ENCODE peak calls at places on chromosomes 5 and 9, in six cellular contexts. E is upper lobe of left lung, W is K562, M is sigmoid colon, L is thyroid gland, T is cardiac muscle cell. F is an unnamed sample.

GRCh38 chr5:180111273-180111695 is 39.7 kb upstream of the RNF130 start:
- DNase-seq in E (no peak), T (no peak), M (peak; percentile 37), W (no peak), L (no peak), F (no peak)

GRCh38 chr5:131322926-131323325 is 59.1 kb downstream of the CDC42SE2 start:
- DNase-seq in L (no peak), T (no peak), E (no peak), W (no peak), M (no peak), F (no peak)

GRCh38 chr5:72485366-72486052 is 21.7 kb downstream of the ZNF366 start:
- DNase-seq in L (no peak), T (no peak), M (no peak), E (no peak), W (no peak), F (no peak)

GRCh38 chr9:110110154-110110553 is 97.8 kb downstream of the C9orf152 start:
- DNase-seq in T (no peak), W (no peak), L (no peak), E (no peak), M (no peak), F (no peak)

GRCh38 chr5:170880084-170880483 is 18.3 kb downstream of the RANBP17 start:
- DNase-seq in T (no peak), M (no peak), W (no peak), E (no peak), L (no peak), F (no peak)

GRCh38 chr9:128554155-128554862 is 1.9 kb downstream of the SPTAN1 start:
- DNase-seq in W (peak; percentile 54), M (peak; percentile 87), E (no peak), T (peak; percentile 85), L (peak; percentile 80), F (peak; percentile 45)

GRCh38 chr5:45507174-45507573 is 189.0 kb downstream of the HCN1 start:
- DNase-seq in E (no peak), W (no peak), L (no peak), M (no peak), T (peak; percentile 36), F (peak; percentile 8)

GRCh38 chr5:10421841-10422691 is 19.6 kb upstream of the ROPN1L start:
- DNase-seq in T (no peak), L (no peak), M (no peak), W (no peak), E (no peak), F (no peak)

GRCh38 chr5:155147222-155147621 is 133.7 kb downstream of the KIF4B start:
- DNase-seq in E (no peak), L (no peak), W (no peak), T (no peak), M (no peak), F (no peak)

GRCh38 chr5:171630047-171630669 is 155.5 kb upstream of the SMIM23 start:
- DNase-seq in T (peak; percentile 86), E (peak; percentile 86), M (peak; percentile 59), L (peak; percentile 57), W (peak; percentile 61), F (peak; percentile 73)

GRCh38 chr5:113294341-113295110 is 140.3 kb downstream of the TSSK1B start:
- DNase-seq in W (peak; percentile 41), M (peak; percentile 96), L (peak; percentile 88), T (peak; percentile 93), E (peak; percentile 91), F (peak; percentile 83)

GRCh38 chr5:170120576-170120975 is 14.9 kb downstream of the FOXI1 start:
- DNase-seq in E (no peak), L (no peak), M (no peak), W (no peak), T (no peak), F (no peak)

GRCh38 chr5:153523196-153523595 is 32.7 kb downstream of the GRIA1 start:
- DNase-seq in T (no peak), E (no peak), L (no peak), M (no peak), W (no peak), F (no peak)

DNA sequence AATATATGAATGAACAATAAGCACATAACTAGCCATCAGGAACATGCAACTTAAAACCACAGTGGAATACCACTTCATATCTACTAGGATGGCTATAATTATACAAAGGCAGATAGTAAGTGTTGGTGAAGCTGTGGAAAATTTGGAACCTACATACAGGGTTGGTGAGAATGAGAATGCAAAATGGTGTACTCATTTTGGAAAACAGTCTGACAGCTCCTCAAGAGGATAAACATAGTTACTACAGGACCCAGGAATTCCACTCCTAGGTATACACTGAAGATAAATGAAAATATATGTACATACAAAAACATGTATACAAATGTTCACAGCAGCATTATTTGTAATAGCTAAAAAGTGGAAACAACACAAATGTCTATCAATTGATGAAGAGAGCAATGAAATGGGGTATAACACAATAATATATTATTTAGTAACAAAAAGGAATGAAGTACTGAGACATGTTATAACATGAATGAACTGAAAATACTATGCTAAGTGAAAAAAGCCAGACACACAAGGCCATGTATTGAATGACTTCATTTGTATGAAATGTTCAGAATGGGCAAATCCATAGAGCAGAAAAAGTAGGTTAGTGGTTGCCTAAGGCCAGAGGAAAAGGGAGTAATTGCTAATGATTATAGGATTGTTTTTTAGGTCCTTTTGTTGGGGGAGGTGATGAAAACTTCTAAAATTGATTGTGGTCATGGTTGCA is 31.2 kb upstream of the CDK5RAP2 start:
- DNase-seq in T (no peak), L (no peak), M (no peak), W (peak; percentile 23), E (no peak), F (no peak)
- TF ChIP-seq CTCF in T (peak; percentile 23), L (no peak), M (no peak), W (peak; percentile 57), E (no peak), F (peak; percentile 55)

GRCh38 chr5:148912714-148913398 is 86.4 kb downstream of the ADRB2 start:
- DNase-seq in W (no peak), E (no peak), M (no peak), L (peak; percentile 39), T (no peak), F (no peak)
- TF ChIP-seq CTCF in W (peak; percentile 27), E (peak; percentile 30), M (no peak), L (peak; percentile 22), T (no peak), F (no peak)

DNA sequence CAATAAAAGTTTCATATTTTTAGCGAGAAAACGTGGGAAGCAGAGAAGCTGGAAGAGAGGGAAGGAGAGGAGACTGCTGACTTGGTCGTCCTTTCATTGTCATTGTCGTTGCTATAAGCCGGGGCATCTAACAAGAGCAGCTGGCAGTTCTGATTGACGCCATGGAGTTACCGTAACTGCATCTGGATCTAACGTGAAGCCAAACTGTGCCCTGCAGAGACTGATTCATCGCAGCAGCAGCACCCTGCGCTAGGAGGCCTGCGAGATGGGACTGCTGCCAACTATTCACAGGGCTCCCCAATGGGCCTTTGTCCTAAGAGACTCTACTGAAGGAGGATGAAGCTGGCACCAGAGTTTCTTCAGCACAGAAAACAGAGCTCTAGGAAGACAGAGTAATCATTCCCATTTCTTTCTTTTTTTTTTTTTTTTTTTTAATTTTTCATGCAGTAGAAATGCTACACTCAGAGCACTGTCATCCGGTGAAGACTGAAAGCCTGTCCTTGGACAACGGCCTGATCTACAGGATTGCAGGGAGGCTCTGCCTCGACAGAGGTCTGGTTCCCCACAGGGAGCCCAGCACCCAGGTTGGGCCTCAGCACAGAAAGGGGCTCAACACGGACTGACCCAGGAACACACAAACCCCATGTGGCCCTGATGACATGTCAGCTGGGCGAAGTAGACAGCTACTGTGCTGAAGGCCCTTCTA is 47.8 kb downstream of the RETREG1 start:
- DNase-seq in M (peak; percentile 92), L (no peak), E (no peak), T (no peak), W (no peak), F (no peak)
- TF ChIP-seq CTCF in M (no peak), L (no peak), E (no peak), T (no peak), W (no peak), F (no peak)

DNA sequence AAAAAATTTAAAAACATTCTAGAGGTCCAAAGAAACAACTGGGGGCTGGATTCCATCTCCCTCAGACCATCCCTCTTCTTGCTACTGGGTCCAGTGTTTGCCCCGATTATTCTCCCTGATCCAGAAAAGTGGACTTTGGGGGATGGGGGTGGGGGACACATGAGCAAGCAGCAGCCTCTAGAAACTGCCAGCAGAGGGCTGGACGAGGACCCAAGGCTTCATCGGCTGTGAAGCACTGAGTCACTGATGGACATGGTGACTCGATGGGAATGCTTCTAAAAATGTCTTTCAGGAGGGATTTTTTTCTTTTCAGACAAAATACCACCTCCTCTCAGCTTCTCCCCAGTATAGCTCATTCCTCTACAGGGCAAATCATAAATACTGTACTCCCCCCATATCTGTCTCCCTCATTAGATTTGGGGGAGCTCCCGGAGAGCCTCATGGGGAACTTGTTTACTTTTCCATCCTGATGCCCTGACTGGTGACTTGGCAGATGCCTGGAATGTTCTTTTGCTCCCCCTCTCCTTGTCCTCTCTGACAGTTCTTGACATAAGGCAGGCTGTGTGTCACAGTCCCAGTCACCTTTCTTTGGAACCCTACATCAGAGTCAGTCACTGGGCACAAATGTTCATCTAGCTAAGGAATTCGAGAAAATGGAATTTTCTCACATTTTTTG is 67.2 kb upstream of the STC2 start:
- DNase-seq in M (peak; percentile 48), L (peak; percentile 12), E (no peak), T (peak; percentile 7), W (peak; percentile 16), F (no peak)
- TF ChIP-seq CTCF in M (no peak), L (no peak), E (no peak), T (peak; percentile 57), W (no peak), F (no peak)

F was measured in endothelial cell.